ENCODE peak calls at places on chromosomes 7 and 10, in four cellular contexts. One of them, this sample, is unnamed.

GRCh38 chr10:71933651-71934050 is 30.5 kb upstream of the CHST3 start:
- DNase-seq in aorta: no peak
- DNase-seq in GM23338: no peak
- DNase-seq in iPS-NIHi11: no peak
- DNase-seq in this sample: no peak

GRCh38 chr10:35089641-35090161 is 440 bp downstream of the CUL2 start:
- DNase-seq in aorta: peak; percentile 46
- DNase-seq in iPS-NIHi11: peak; percentile 43
- DNase-seq in GM23338: peak; percentile 31
- DNase-seq in this sample: no peak

GRCh38 chr10:78436223-78436575 is 402.5 kb downstream of the RPS24 start:
- DNase-seq in aorta: no peak
- DNase-seq in GM23338: no peak
- DNase-seq in iPS-NIHi11: no peak
- DNase-seq in this sample: peak; percentile 72

GRCh38 chr7:18508441-18509427 is 13.2 kb downstream of the HDAC9 start:
- DNase-seq in GM23338: peak; percentile 60
- DNase-seq in aorta: no peak
- DNase-seq in iPS-NIHi11: peak; percentile 36
- DNase-seq in this sample: no peak

GRCh38 chr10:35232509-35232908 is 103.8 kb upstream of the CCNY start:
- DNase-seq in iPS-NIHi11: no peak
- DNase-seq in aorta: no peak
- DNase-seq in GM23338: no peak
- DNase-seq in this sample: no peak

GRCh38 chr10:132681858-132682755 is 103.8 kb downstream of the NKX6-2 start:
- DNase-seq in iPS-NIHi11: no peak
- DNase-seq in aorta: peak; percentile 31
- DNase-seq in GM23338: no peak
- DNase-seq in this sample: no peak

GRCh38 chr10:64760371-64760770 is 1239.2 kb downstream of the REEP3 start:
- DNase-seq in GM23338: no peak
- DNase-seq in iPS-NIHi11: no peak
- DNase-seq in aorta: no peak
- DNase-seq in this sample: no peak

GRCh38 chr10:10120671-10121070 is 897.0 kb upstream of the CELF2 start:
- DNase-seq in iPS-NIHi11: no peak
- DNase-seq in aorta: no peak
- DNase-seq in GM23338: no peak
- DNase-seq in this sample: peak; percentile 67

GRCh38 chr10:22712959-22713852 is 1.2 kb downstream of the PIP4K2A start:
- DNase-seq in aorta: peak; percentile 66
- DNase-seq in GM23338: peak; percentile 44
- DNase-seq in iPS-NIHi11: peak; percentile 44
- DNase-seq in this sample: peak; percentile 78

GRCh38 chr7:134414109-134414508 is 44.8 kb downstream of the AKR1B1 start:
- DNase-seq in aorta: no peak
- DNase-seq in iPS-NIHi11: no peak
- DNase-seq in GM23338: no peak
- DNase-seq in this sample: no peak

GRCh38 chr10:86111902-86112301 is 254.7 kb downstream of the GRID1 start:
- DNase-seq in GM23338: no peak
- DNase-seq in aorta: no peak
- DNase-seq in iPS-NIHi11: no peak
- DNase-seq in this sample: no peak

GRCh38 chr10:62726142-62726541 is 78.4 kb upstream of the ADO start:
- DNase-seq in aorta: no peak
- DNase-seq in iPS-NIHi11: no peak
- DNase-seq in GM23338: no peak
- DNase-seq in this sample: no peak

GRCh38 chr7:126958367-126958766 is 294.4 kb downstream of the GRM8 start:
- DNase-seq in GM23338: no peak
- DNase-seq in iPS-NIHi11: no peak
- DNase-seq in aorta: no peak
- DNase-seq in this sample: no peak

GRCh38 chr7:92602352-92603088 is 12.3 kb upstream of the FAM133B start:
- DNase-seq in GM23338: no peak
- DNase-seq in aorta: no peak
- DNase-seq in iPS-NIHi11: no peak
- DNase-seq in this sample: no peak

GRCh38 chr7:143362126-143362961 is at the start of gene FAM131B:
- DNase-seq in iPS-NIHi11: peak; percentile 91
- DNase-seq in GM23338: peak; percentile 66
- DNase-seq in aorta: no peak
- DNase-seq in this sample: peak; percentile 6

GRCh38 chr7:110531186-110531585 is 559.7 kb upstream of the LRRN3 start:
- DNase-seq in iPS-NIHi11: no peak
- DNase-seq in aorta: no peak
- DNase-seq in GM23338: no peak
- DNase-seq in this sample: no peak

GRCh38 chr7:124790645-124791044 is 25.1 kb upstream of the GPR37 start:
- DNase-seq in GM23338: no peak
- DNase-seq in aorta: no peak
- DNase-seq in iPS-NIHi11: no peak
- DNase-seq in this sample: no peak

GRCh38 chr7:46321556-46322205 is 400.6 kb upstream of the IGFBP3 start:
- DNase-seq in iPS-NIHi11: no peak
- DNase-seq in aorta: no peak
- DNase-seq in GM23338: no peak
- DNase-seq in this sample: no peak

GRCh38 chr10:89019589-89020327 is 29.2 kb downstream of the FAS start:
- DNase-seq in iPS-NIHi11: no peak
- DNase-seq in aorta: no peak
- DNase-seq in GM23338: no peak
- DNase-seq in this sample: no peak

GRCh38 chr7:140061607-140061930 is 1.2 kb downstream of the PARP12 start:
- DNase-seq in aorta: no peak
- DNase-seq in iPS-NIHi11: no peak
- DNase-seq in GM23338: no peak
- DNase-seq in this sample: no peak

GRCh38 chr7:92644406-92645113 is 54.4 kb upstream of the FAM133B start:
- DNase-seq in iPS-NIHi11: no peak
- DNase-seq in GM23338: no peak
- DNase-seq in aorta: no peak
- DNase-seq in this sample: peak; percentile 98

GRCh38 chr10:130511801-130512200 is 375.6 kb downstream of the GLRX3 start:
- DNase-seq in iPS-NIHi11: no peak
- DNase-seq in aorta: no peak
- DNase-seq in GM23338: no peak
- DNase-seq in this sample: no peak